ENCODE peak calls at places on chromosomes 12 and 14, in four cellular contexts. L is OCI-LY7, R is astrocyte, B is fibroblast of lung. P is an unnamed sample.

GRCh38 chr12:4346931-4347330 is 25.9 kb downstream of the TIGAR start:
- DNase-seq in L (no peak), R (no peak), B (no peak), P (no peak)

GRCh38 chr12:87311206-87311605 is 718.0 kb downstream of the C12orf50 start:
- DNase-seq in L (no peak), R (peak; percentile 24), B (peak; percentile 38), P (no peak)

GRCh38 chr14:52473557-52473956 is 78.7 kb downstream of the TXNDC16 start:
- DNase-seq in L (peak; percentile 14), R (peak; percentile 17), B (peak; percentile 40), P (peak; percentile 31)

GRCh38 chr12:116012757-116013156 is 264.7 kb downstream of the MED13L start:
- DNase-seq in L (no peak), R (no peak), B (no peak), P (no peak)

GRCh38 chr12:132288516-132289188 is 40.7 kb downstream of the GALNT9 start:
- DNase-seq in L (no peak), R (no peak), B (no peak), P (no peak)

GRCh38 chr12:4292266-4293063 is 18.9 kb downstream of the CCND2 start:
- DNase-seq in L (no peak), R (no peak), B (no peak), P (no peak)

GRCh38 chr12:104655059-104655609 is 198.4 kb downstream of the CHST11 start:
- DNase-seq in L (no peak), R (no peak), B (no peak), P (no peak)

GRCh38 chr14:68779761-68780323 is 13.0 kb downstream of the ZFP36L1 start:
- DNase-seq in L (no peak), R (peak; percentile 97), B (peak; percentile 97), P (peak; percentile 64)

GRCh38 chr12:111406474-111407370 is 999 bp downstream of the SH2B3 start:
- DNase-seq in L (peak; percentile 48), R (no peak), B (no peak), P (no peak)

GRCh38 chr14:102262894-102263462 is 42.0 kb downstream of the MOK start:
- DNase-seq in L (no peak), R (peak; percentile 66), B (peak; percentile 72), P (peak; percentile 94)
- H2AFZ ChIP-seq in L (no peak overlapping the region), R (peak overlapping the region; percentile 35), B (no peak overlapping the region), P (peak overlapping the region; percentile 42)

DNA sequence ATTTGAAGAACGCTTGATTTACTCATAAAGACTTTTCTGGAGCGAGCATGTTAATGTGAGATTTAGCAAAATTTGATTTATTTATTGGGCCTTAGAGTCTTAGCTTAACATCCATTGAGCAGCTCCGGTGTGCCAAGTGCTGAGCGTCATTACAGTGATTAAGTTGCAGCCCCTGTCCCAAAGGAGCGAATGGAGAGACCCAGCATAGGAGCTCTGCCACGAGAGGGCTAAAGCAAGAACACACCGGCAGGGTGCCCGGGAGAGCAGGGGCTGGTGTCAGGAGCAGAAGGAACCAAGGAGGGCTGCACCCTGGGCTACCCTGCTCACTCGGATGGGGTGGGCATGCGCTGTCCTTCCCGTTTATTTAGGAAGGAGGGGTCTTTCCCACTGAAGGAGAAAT is 50.6 kb downstream of the PPP2R5C start:
- DNase-seq in L (peak; percentile 46), R (no peak), B (no peak), P (no peak)
- H2AFZ ChIP-seq in L (no peak overlapping the region), R (no peak overlapping the region), B (no peak overlapping the region), P (no peak overlapping the region)

DNA sequence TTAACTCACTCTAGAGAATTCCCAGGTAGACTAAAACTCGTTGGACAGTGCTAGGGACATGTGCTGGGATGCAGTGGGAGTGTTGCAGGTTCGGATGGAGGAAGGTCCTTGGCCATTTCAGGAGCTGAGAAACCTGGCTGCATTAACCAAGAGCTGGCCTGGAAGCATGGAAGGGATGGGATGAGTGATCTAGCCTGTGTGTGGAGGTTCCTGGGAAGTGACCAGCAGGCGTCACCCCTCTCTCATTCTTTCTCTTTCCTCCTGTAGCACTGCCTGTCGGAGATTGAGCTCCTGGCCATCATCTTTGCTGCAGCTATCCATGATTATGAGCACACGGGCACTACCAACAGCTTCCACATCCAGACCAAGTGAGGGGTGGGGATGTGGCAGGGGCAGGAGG is 15.6 kb downstream of the PPP1R1A start:
- DNase-seq in L (no peak), R (no peak), B (no peak), P (no peak)
- H2AFZ ChIP-seq in L (no peak overlapping the region), R (no peak overlapping the region), B (no peak overlapping the region), P (no peak overlapping the region)

DNA sequence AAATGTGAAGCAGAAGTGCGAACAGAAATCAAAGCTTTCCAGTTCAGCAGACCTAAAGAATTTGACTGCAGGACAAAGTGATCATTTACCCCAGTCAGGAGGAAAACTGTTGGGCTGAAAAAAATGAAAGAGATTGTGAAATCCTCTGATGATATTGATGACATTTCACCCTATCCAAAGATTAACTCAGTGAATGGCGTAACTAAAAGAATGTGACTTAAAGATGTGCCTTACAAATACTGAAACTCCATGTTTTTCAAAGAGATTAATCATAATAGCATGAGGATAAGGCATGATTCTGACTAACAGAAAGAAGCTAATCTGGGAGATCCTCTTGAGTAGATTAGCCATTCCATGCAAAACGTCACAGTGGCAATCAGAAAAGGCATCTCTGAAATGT is 225.6 kb downstream of the DUSP6 start:
- DNase-seq in L (no peak), R (peak; percentile 30), B (peak; percentile 34), P (no peak)
- H2AFZ ChIP-seq in L (no peak overlapping the region), R (no peak overlapping the region), B (no peak overlapping the region), P (no peak overlapping the region)